ENCODE peak calls at places on chromosomes 13 and 19, in eight cellular contexts. R is tibial nerve, T is K562, V is lower leg skin, Y is breast epithelium, D is NB4, A is transverse colon, X is heart left ventricle. Z is an unnamed sample.

GRCh38 chr13:52851153-52851962 is 2.9 kb upstream of the PCDH8 start:
- DNase-seq in X (peak), A (peak), Y (no peak), D (peak), V (no peak), R (no peak), T (no peak), Z (no peak)

GRCh38 chr19:17325881-17326594 is 8.6 kb downstream of the ANO8 start:
- DNase-seq in R (peak), A (no peak), X (no peak), V (no peak), D (no peak), Y (peak), T (no peak), Z (no peak)

GRCh38 chr19:40257096-40257517 is 28.0 kb downstream of the AKT2 start:
- DNase-seq in X (peak), A (no peak), R (no peak), Y (peak), T (no peak), V (no peak), D (no peak), Z (no peak)

GRCh38 chr19:46951236-46951986 is 68.2 kb upstream of the NPAS1 start:
- DNase-seq in T (no peak), R (no peak), X (no peak), Y (no peak), V (no peak), A (peak), D (no peak), Z (peak)

GRCh38 chr13:30923423-30923822 is 9.0 kb upstream of the TEX26 start:
- DNase-seq in Y (no peak), R (no peak), A (no peak), D (no peak), T (no peak), X (no peak), V (no peak), Z (no peak)

GRCh38 chr13:61880576-61881283 is 465.1 kb upstream of the PCDH20 start:
- DNase-seq in X (no peak), V (no peak), D (peak), T (peak), A (no peak), R (no peak), Y (no peak), Z (peak)

GRCh38 chr19:17803264-17803896 is 8.4 kb downstream of the B3GNT3 start:
- DNase-seq in X (no peak), A (no peak), R (no peak), T (no peak), D (peak), V (no peak), Y (peak), Z (no peak)

GRCh38 chr19:7681336-7682174 is 922 bp downstream of the TRAPPC5 start:
- DNase-seq in A (peak), T (peak), Y (peak), R (peak), D (peak), V (peak), X (peak), Z (no peak)

GRCh38 chr19:31881988-31882387 is 463.4 kb upstream of the ZNF507 start:
- DNase-seq in Y (no peak), V (no peak), X (no peak), T (no peak), A (no peak), R (no peak), D (no peak), Z (no peak)

GRCh38 chr19:11480927-11481776 is at the start of gene ELAVL3:
- DNase-seq in D (no peak), Y (no peak), V (no peak), X (no peak), R (no peak), A (no peak), T (no peak), Z (no peak)

GRCh38 chr19:4149518-4150288 is 3.7 kb upstream of the CREB3L3 start:
- DNase-seq in V (no peak), Y (no peak), X (no peak), R (no peak), T (no peak), A (peak), D (no peak), Z (no peak)

GRCh38 chr13:33642374-33643065 is 175.4 kb upstream of the RFC3 start:
- DNase-seq in T (no peak), Y (peak), D (peak), X (peak), A (peak), R (peak), V (peak), Z (no peak)

GRCh38 chr13:43816401-43816889 is 29.7 kb upstream of the ENOX1 start:
- DNase-seq in V (no peak), T (no peak), D (no peak), Y (no peak), A (no peak), R (no peak), X (no peak), Z (no peak)

GRCh38 chr13:31605076-31605858 is 134.1 kb upstream of the RXFP2 start:
- DNase-seq in V (no peak), R (no peak), D (no peak), A (no peak), T (no peak), Y (no peak), X (no peak), Z (no peak)

GRCh38 chr13:78689011-78689410 is 30.1 kb upstream of the OBI1 start:
- DNase-seq in A (no peak), X (no peak), D (no peak), T (no peak), V (no peak), R (no peak), Y (no peak), Z (no peak)

GRCh38 chr13:32261567-32261966 is 53.6 kb downstream of the ZAR1L start:
- DNase-seq in R (peak), D (no peak), V (peak), A (peak), Y (no peak), X (peak), T (peak), Z (peak)

GRCh38 chr19:37914908-37915307 is 7.9 kb downstream of the SIPA1L3 start:
- DNase-seq in V (no peak), R (no peak), A (no peak), T (no peak), D (peak), Y (no peak), X (no peak), Z (no peak)
- TF ChIP-seq POLR2A in V (no peak), R (no peak), A (no peak), T (no peak), D (no peak), Y (no peak), X (no peak), Z (no peak)

GRCh38 chr19:44720945-44721344 is 22.0 kb downstream of the CEACAM16 start:
- DNase-seq in R (no peak), V (no peak), D (no peak), X (no peak), A (no peak), T (no peak), Y (no peak), Z (no peak)

GRCh38 chr19:44717603-44718002 is 18.7 kb downstream of the CEACAM16 start:
- DNase-seq in Y (no peak), T (no peak), A (no peak), R (no peak), D (no peak), V (no peak), X (no peak), Z (no peak)

GRCh38 chr19:44722131-44723121 is 23.5 kb downstream of the CEACAM16 start:
- DNase-seq in T (peak), X (no peak), D (peak), Y (no peak), V (no peak), A (no peak), R (no peak), Z (no peak)

GRCh38 chr19:44719262-44719701 is 20.3 kb downstream of the CEACAM16 start:
- DNase-seq in R (no peak), D (no peak), T (no peak), X (no peak), V (no peak), Y (no peak), A (no peak), Z (no peak)

GRCh38 chr19:44718441-44719261 is 19.7 kb downstream of the CEACAM16 start:
- DNase-seq in T (no peak), V (no peak), R (no peak), X (peak), A (peak), D (no peak), Y (peak), Z (peak)
- TF ChIP-seq POLR2A in T (no peak), V (no peak), R (no peak), X (no peak), A (no peak), D (no peak), Y (no peak), Z (no peak)

DNA sequence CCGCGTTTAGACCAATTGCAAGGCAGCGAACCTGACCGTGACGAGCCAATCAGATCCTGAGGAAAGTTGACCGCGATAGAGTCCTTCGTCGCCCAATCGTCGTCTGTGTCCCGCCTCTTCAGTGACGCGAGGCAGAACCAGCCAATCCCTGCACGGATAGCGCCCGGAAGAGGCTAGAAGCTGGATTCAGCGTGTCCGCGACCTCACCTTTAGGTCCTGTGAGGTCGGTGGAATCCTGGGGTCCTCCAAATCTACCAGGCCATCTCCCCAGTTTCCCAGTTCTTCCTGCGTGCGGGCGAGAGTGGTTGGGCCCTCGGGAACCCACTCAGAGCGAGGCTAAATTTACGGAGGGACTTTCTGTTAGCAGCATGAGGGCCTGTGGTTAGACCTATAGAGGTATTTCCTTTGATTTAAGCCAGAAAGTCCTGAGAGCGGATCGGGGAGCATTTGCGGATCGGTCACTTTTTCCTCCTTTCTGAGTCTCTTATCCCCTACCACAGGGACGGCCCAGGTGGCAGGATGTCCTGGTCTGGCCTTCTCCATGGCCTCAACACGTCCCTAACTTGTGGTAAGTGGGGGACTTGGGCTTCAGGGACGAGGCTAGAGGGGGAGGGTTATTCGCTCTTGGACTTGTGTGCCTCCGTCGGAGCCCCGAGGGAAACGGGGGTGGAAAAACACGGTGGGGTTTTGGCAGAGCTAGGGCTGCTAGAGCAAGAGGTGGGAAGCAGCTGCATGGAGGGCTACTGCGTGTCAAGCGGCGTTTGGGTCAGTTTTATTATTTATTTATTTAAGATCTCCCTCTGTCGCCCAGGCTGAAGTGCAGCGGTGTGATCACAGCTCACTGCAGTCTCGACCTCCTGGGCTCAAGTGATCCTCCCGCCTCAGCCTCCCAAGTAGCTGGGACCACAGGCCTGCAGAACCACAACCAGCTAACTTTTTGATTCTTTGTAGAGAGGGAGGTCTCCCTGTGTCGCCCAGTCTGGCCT is at the start of gene MRPS12:
- DNase-seq in Y (peak), D (peak), X (peak), T (peak), R (peak), A (peak), V (peak), Z (peak)
- TF ChIP-seq POLR2A in Y (peak), D (peak), X (no peak), T (peak), R (peak), A (peak), V (no peak), Z (peak)

GRCh38 chr19:50387176-50387867 is 3.2 kb downstream of the POLD1 start:
- DNase-seq in D (peak), X (no peak), V (no peak), R (no peak), T (no peak), Y (no peak), A (no peak), Z (no peak)

GRCh38 chr19:50384685-50385535 is 763 bp downstream of the POLD1 start:
- DNase-seq in T (peak), X (no peak), R (no peak), V (no peak), Y (no peak), D (peak), A (no peak), Z (no peak)

GRCh38 chr19:50383307-50383851 is 768 bp upstream of the POLD1 start:
- DNase-seq in V (no peak), Y (peak), R (no peak), A (no peak), D (no peak), X (no peak), T (peak), Z (no peak)

GRCh38 chr19:50381881-50382729 is 2.0 kb upstream of the POLD1 start:
- DNase-seq in X (no peak), T (no peak), R (no peak), Y (no peak), A (no peak), V (no peak), D (no peak), Z (no peak)

GRCh38 chr19:50383852-50384684 is at the start of gene POLD1:
- DNase-seq in A (peak), T (peak), X (peak), Y (peak), R (peak), D (peak), V (peak), Z (peak)
- TF ChIP-seq POLR2A in A (peak), T (peak), X (no peak), Y (no peak), R (no peak), D (peak), V (no peak), Z (peak)

GRCh38 chr19:13153627-13154240 is 3.5 kb downstream of the IER2 start:
- DNase-seq in V (no peak), Y (peak), A (peak), D (peak), T (peak), X (no peak), R (no peak), Z (no peak)

GRCh38 chr19:13152356-13152853 is 2.2 kb downstream of the IER2 start:
- DNase-seq in X (no peak), R (no peak), T (no peak), Y (no peak), V (no peak), A (no peak), D (no peak), Z (no peak)

GRCh38 chr19:13154241-13154778 is 4.1 kb downstream of the IER2 start:
- DNase-seq in Y (peak), D (peak), V (peak), R (peak), T (peak), A (peak), X (peak), Z (no peak)

GRCh38 chr19:13151605-13152355 is 1.6 kb downstream of the IER2 start:
- DNase-seq in Y (peak), X (peak), R (peak), T (peak), V (peak), D (peak), A (peak), Z (peak)

DNA sequence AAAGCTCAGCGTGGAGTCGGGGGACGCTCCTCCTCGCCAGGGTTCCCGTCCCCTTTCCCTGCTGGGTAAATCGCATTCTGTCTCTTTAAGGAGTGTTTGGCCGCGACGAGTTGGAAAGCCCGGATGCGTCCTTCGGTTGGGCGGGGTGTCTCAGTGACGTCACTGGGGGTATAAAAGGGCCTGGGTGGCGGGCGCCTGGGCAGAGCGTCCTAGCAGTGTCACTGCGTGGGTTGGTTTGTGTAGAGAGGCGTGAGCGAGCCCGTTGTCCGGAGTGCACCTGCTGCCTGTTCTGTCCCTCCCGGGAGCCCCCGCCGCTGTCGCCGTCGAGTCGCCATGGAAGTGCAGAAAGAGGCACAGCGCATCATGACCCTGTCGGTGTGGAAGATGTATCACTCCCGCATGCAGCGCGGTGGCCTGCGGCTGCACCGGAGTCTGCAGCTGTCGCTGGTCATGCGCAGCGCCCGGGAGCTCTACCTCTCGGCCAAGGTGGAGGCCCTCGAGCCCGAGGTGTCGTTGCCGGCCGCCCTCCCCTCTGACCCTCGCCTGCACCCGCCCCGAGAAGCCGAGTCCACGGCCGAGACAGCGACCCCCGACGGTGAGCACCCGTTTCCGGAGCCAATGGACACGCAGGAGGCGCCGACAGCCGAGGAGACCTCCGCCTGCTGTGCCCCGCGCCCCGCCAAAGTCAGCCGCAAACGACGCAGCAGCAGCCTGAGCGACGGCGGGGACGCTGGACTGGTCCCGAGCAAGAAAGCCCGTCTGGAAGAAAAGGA is 2.8 kb downstream of the IER2 start:
- DNase-seq in R (peak), V (peak), T (peak), A (peak), D (peak), Y (peak), X (peak), Z (peak)
- TF ChIP-seq POLR2A in R (peak), V (no peak), T (peak), A (peak), D (peak), Y (peak), X (peak), Z (peak)

GRCh38 chr19:2173388-2173787 is 9.7 kb downstream of the DOT1L start:
- DNase-seq in V (no peak), T (no peak), D (no peak), R (no peak), X (no peak), A (no peak), Y (no peak), Z (no peak)

GRCh38 chr19:2173841-2174577 is 10.3 kb downstream of the DOT1L start:
- DNase-seq in V (no peak), X (no peak), R (no peak), T (no peak), A (no peak), Y (no peak), D (no peak), Z (no peak)

GRCh38 chr19:2170987-2171348 is 7.2 kb downstream of the DOT1L start:
- DNase-seq in A (no peak), T (no peak), D (no peak), V (no peak), R (no peak), X (no peak), Y (no peak), Z (no peak)

GRCh38 chr19:2170219-2170618 is 6.5 kb downstream of the DOT1L start:
- DNase-seq in D (no peak), A (no peak), X (no peak), T (no peak), V (no peak), Y (no peak), R (no peak), Z (no peak)

GRCh38 chr19:2171349-2172145 is 7.8 kb downstream of the DOT1L start:
- DNase-seq in A (peak), R (no peak), V (no peak), Y (no peak), X (peak), D (no peak), T (peak), Z (no peak)
- TF ChIP-seq POLR2A in A (no peak), R (no peak), V (no peak), Y (no peak), X (no peak), D (no peak), T (no peak), Z (no peak)

GRCh38 chr19:1309977-1310852 is 24.5 kb downstream of the EFNA2 start:
- DNase-seq in V (no peak), D (no peak), R (no peak), X (no peak), Y (no peak), T (no peak), A (no peak), Z (no peak)

GRCh38 chr19:1310853-1311180 is 25.1 kb downstream of the EFNA2 start:
- DNase-seq in V (no peak), T (no peak), R (no peak), X (no peak), Y (no peak), D (no peak), A (no peak), Z (no peak)

GRCh38 chr19:1312732-1313694 is 27.3 kb downstream of the EFNA2 start:
- DNase-seq in T (no peak), D (no peak), R (no peak), Y (no peak), A (peak), V (no peak), X (no peak), Z (peak)

GRCh38 chr19:1313695-1314613 is 28.3 kb downstream of the EFNA2 start:
- DNase-seq in A (no peak), V (no peak), R (no peak), Y (no peak), X (no peak), D (no peak), T (no peak), Z (no peak)

DNA sequence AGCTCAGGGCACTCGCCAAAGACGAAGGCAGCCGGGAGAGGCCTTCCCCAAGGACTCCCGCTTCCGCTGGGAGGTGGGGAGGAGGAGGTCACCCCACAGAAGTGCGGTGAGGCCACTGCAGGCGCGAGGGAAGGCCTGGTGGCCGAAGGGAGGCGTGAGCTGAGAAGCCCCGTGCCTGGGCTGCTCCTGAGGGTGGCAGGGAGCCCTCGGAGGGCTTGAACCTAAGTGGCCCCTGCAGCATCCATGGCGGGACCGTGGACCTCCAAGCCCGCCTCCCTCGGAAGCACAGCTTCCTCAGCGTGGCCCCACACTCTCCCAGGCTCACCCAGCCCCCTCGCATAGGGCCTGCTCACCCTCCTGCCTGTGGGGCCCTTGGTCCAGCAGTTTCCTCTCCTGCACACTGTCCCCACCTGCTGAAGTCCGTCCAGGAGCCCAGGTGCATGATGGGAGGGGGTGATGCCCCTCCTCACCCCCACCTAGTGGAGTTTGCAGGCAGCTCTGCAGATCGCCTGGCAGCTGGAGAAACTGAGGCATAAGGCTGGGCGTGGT is 25.9 kb downstream of the EFNA2 start:
- DNase-seq in T (no peak), V (no peak), D (no peak), X (no peak), A (no peak), R (no peak), Y (no peak), Z (peak)
- TF ChIP-seq POLR2A in T (no peak), V (no peak), D (no peak), X (no peak), A (no peak), R (no peak), Y (no peak), Z (no peak)